ENCODE peak calls at places on chromosomes 4 and X, in seven cellular contexts. B is fibroblast of mammary gland; G is psoas muscle; W is activated CD4-positive, alpha-beta T cell treated with anti-CD3 and anti-CD28 coated beads, Interleukin-2, amount 50 U/mL, for 48 hours; H is DMS153; I is GM10248; K is neural crest cell. X is an unnamed sample.

GRCh38 chr4:137961051-137961438 is 281.1 kb downstream of the SLC7A11 start:
- DNase-seq in K (no peak), H (no peak), B (no peak), G (no peak), I (no peak), W (no peak), X (no peak)

GRCh38 chr4:25792200-25792791 is 70.5 kb downstream of the SEL1L3 start:
- DNase-seq in B (no peak), G (no peak), K (peak), H (no peak), W (peak), I (no peak), X (no peak)

GRCh38 chr4:54902261-54902660 is 223.1 kb downstream of the KDR start:
- DNase-seq in K (no peak), G (no peak), B (no peak), H (no peak), I (no peak), W (no peak), X (no peak)

GRCh38 chr4:113505057-113505456 is 256.5 kb downstream of the CAMK2D start:
- DNase-seq in G (no peak), W (no peak), H (no peak), K (no peak), I (no peak), B (no peak), X (no peak)

GRCh38 chr4:113141901-113142346 is 92.5 kb downstream of the ANK2 start:
- DNase-seq in B (peak), G (no peak), I (no peak), K (no peak), H (peak), W (no peak), X (peak)

GRCh38 chrX:42976729-42977366 is 198.9 kb upstream of the PPP1R2C start:
- DNase-seq in W (no peak), B (no peak), I (no peak), G (no peak), H (no peak), K (no peak), X (no peak)

GRCh38 chr4:3703677-3704521 is 62.3 kb upstream of the ADRA2C start:
- DNase-seq in I (no peak), H (no peak), K (no peak), B (no peak), G (peak), W (no peak), X (no peak)

GRCh38 chr4:173025131-173025530 is 143.5 kb upstream of the GALNT7 start:
- DNase-seq in K (peak), I (peak), W (peak), B (peak), G (no peak), H (peak), X (peak)

GRCh38 chr4:184831153-184831552 is 5.4 kb upstream of the ACSL1 start:
- DNase-seq in G (no peak), W (no peak), B (peak), I (no peak), H (no peak), K (no peak), X (no peak)

GRCh38 chrX:86141786-86142185 is 6.5 kb upstream of the DACH2 start:
- DNase-seq in I (no peak), B (no peak), G (no peak), H (no peak), K (no peak), W (no peak), X (no peak)

GRCh38 chr4:1604706-1605205 is 79.4 kb downstream of the FAM53A start:
- DNase-seq in K (no peak), W (no peak), H (no peak), B (no peak), I (no peak), G (peak), X (no peak)

GRCh38 chr4:20037745-20038144 is 214.0 kb upstream of the SLIT2 start:
- DNase-seq in H (no peak), B (no peak), K (no peak), W (no peak), I (no peak), G (no peak), X (no peak)

GRCh38 chrX:69280956-69281355 is 115.7 kb upstream of the PJA1 start:
- DNase-seq in I (no peak), G (no peak), W (no peak), K (no peak), B (no peak), H (no peak), X (no peak)

GRCh38 chr4:86117781-86118302 is 242.0 kb downstream of the MAPK10 start:
- DNase-seq in W (no peak), H (no peak), I (no peak), G (no peak), B (peak), K (no peak), X (no peak)

GRCh38 chr4:81061340-81061730 is 30.8 kb downstream of the BMP3 start:
- DNase-seq in K (no peak), W (no peak), H (no peak), G (no peak), B (no peak), I (no peak), X (no peak)

GRCh38 chrX:71581210-71581609 is 3.0 kb downstream of the GCNA start:
- DNase-seq in W (no peak), K (no peak), H (no peak), G (no peak), B (no peak), I (no peak), X (no peak)

X was measured in NCI-H774.